ENCODE peak calls at places on chromosomes 3 and 15, in six cellular contexts. One of them, this sample, is unnamed.

GRCh38 chr15:87557871-87558270 is 698.7 kb downstream of the NTRK3 start:
- DNase-seq in psoas muscle: no peak
- DNase-seq in OCI-LY7: no peak
- DNase-seq in neuronal stem cell: no peak
- DNase-seq in thoracic aorta: no peak
- DNase-seq in right lobe of liver: no peak
- DNase-seq in this sample: no peak

GRCh38 chr3:170493712-170494182 is 75.1 kb downstream of the CLDN11 start:
- DNase-seq in psoas muscle: no peak
- DNase-seq in OCI-LY7: no peak
- DNase-seq in neuronal stem cell: no peak
- DNase-seq in thoracic aorta: no peak
- DNase-seq in right lobe of liver: peak; percentile 59
- DNase-seq in this sample: no peak

GRCh38 chr15:63392355-63393009 is 10.8 kb upstream of the CA12 start:
- DNase-seq in psoas muscle: no peak
- DNase-seq in OCI-LY7: no peak
- DNase-seq in neuronal stem cell: no peak
- DNase-seq in thoracic aorta: no peak
- DNase-seq in right lobe of liver: no peak
- DNase-seq in this sample: peak; percentile 35

GRCh38 chr3:176766862-176767261 is 430.4 kb downstream of the TBL1XR1 start:
- DNase-seq in psoas muscle: no peak
- DNase-seq in OCI-LY7: no peak
- DNase-seq in neuronal stem cell: no peak
- DNase-seq in thoracic aorta: no peak
- DNase-seq in right lobe of liver: no peak
- DNase-seq in this sample: no peak

GRCh38 chr3:20657566-20657965 is 471.6 kb upstream of the SGO1 start:
- DNase-seq in psoas muscle: no peak
- DNase-seq in OCI-LY7: no peak
- DNase-seq in neuronal stem cell: no peak
- DNase-seq in thoracic aorta: no peak
- DNase-seq in right lobe of liver: no peak
- DNase-seq in this sample: no peak

GRCh38 chr3:189685854-189686253 is 54.7 kb downstream of the TP63 start:
- DNase-seq in psoas muscle: no peak
- DNase-seq in OCI-LY7: no peak
- DNase-seq in neuronal stem cell: no peak
- DNase-seq in thoracic aorta: no peak
- DNase-seq in right lobe of liver: no peak
- DNase-seq in this sample: no peak

GRCh38 chr3:9098716-9099675 is 135.7 kb upstream of the RAD18 start:
- DNase-seq in psoas muscle: no peak
- DNase-seq in OCI-LY7: no peak
- DNase-seq in neuronal stem cell: no peak
- DNase-seq in thoracic aorta: no peak
- DNase-seq in right lobe of liver: no peak
- DNase-seq in this sample: no peak

GRCh38 chr3:127071597-127072001 is 88.7 kb downstream of the PLXNA1 start:
- DNase-seq in psoas muscle: peak; percentile 41
- DNase-seq in OCI-LY7: no peak
- DNase-seq in neuronal stem cell: no peak
- DNase-seq in thoracic aorta: no peak
- DNase-seq in right lobe of liver: peak; percentile 28
- DNase-seq in this sample: no peak

GRCh38 chr15:68676926-68677325 is 98.1 kb downstream of the CORO2B start:
- DNase-seq in psoas muscle: no peak
- DNase-seq in OCI-LY7: no peak
- DNase-seq in neuronal stem cell: no peak
- DNase-seq in thoracic aorta: no peak
- DNase-seq in right lobe of liver: no peak
- DNase-seq in this sample: no peak

GRCh38 chr3:52039846-52040245 is 16.5 kb downstream of the DUSP7 start:
- DNase-seq in psoas muscle: peak; percentile 86
- DNase-seq in OCI-LY7: no peak
- DNase-seq in neuronal stem cell: no peak
- DNase-seq in thoracic aorta: peak; percentile 52
- DNase-seq in right lobe of liver: peak; percentile 88
- DNase-seq in this sample: no peak

GRCh38 chr3:14298442-14298841 is 104.0 kb upstream of the SLC6A6 start:
- DNase-seq in psoas muscle: no peak
- DNase-seq in OCI-LY7: no peak
- DNase-seq in neuronal stem cell: no peak
- DNase-seq in thoracic aorta: no peak
- DNase-seq in right lobe of liver: no peak
- DNase-seq in this sample: no peak

GRCh38 chr15:75712668-75713337 is at the start of gene CSPG4:
- DNase-seq in psoas muscle: peak; percentile 85
- DNase-seq in OCI-LY7: no peak
- DNase-seq in neuronal stem cell: no peak
- DNase-seq in thoracic aorta: no peak
- DNase-seq in right lobe of liver: no peak
- DNase-seq in this sample: no peak

GRCh38 chr3:134327594-134327975 is 46.7 kb downstream of the AMOTL2 start:
- DNase-seq in psoas muscle: peak; percentile 67
- DNase-seq in OCI-LY7: no peak
- DNase-seq in neuronal stem cell: no peak
- DNase-seq in thoracic aorta: no peak
- DNase-seq in right lobe of liver: no peak
- DNase-seq in this sample: no peak

GRCh38 chr3:13569201-13569600 is 20.3 kb downstream of the FBLN2 start:
- DNase-seq in psoas muscle: no peak
- DNase-seq in OCI-LY7: no peak
- DNase-seq in neuronal stem cell: no peak
- DNase-seq in thoracic aorta: no peak
- DNase-seq in right lobe of liver: no peak
- DNase-seq in this sample: no peak

GRCh38 chr3:147895509-147895908 is 486.3 kb downstream of the ZIC1 start:
- DNase-seq in psoas muscle: no peak
- DNase-seq in OCI-LY7: no peak
- DNase-seq in neuronal stem cell: no peak
- DNase-seq in thoracic aorta: no peak
- DNase-seq in right lobe of liver: no peak
- DNase-seq in this sample: no peak

GRCh38 chr3:56365905-56366640 is 102.2 kb downstream of the ERC2 start:
- DNase-seq in psoas muscle: no peak
- DNase-seq in OCI-LY7: no peak
- DNase-seq in neuronal stem cell: no peak
- DNase-seq in thoracic aorta: no peak
- DNase-seq in right lobe of liver: peak; percentile 83
- DNase-seq in this sample: no peak

GRCh38 chr15:59232476-59232875 is 25.8 kb downstream of the LDHAL6B start:
- DNase-seq in psoas muscle: no peak
- DNase-seq in OCI-LY7: no peak
- DNase-seq in neuronal stem cell: no peak
- DNase-seq in thoracic aorta: no peak
- DNase-seq in right lobe of liver: no peak
- DNase-seq in this sample: no peak

GRCh38 chr3:156664285-156665178 is 9.9 kb upstream of the TIPARP start:
- DNase-seq in psoas muscle: no peak
- DNase-seq in OCI-LY7: no peak
- DNase-seq in neuronal stem cell: no peak
- DNase-seq in thoracic aorta: no peak
- DNase-seq in right lobe of liver: no peak
- DNase-seq in this sample: no peak
- H3K4me3 ChIP-seq in psoas muscle: no peak overlapping the region
- H3K4me3 ChIP-seq in OCI-LY7: no peak overlapping the region
- H3K4me3 ChIP-seq in neuronal stem cell: no peak overlapping the region
- H3K4me3 ChIP-seq in thoracic aorta: no peak overlapping the region
- H3K4me3 ChIP-seq in right lobe of liver: no peak overlapping the region
- H3K4me3 ChIP-seq in this sample: no peak overlapping the region

GRCh38 chr3:111980716-111981456 is 2.1 kb downstream of the ABHD10 start:
- DNase-seq in psoas muscle: no peak
- DNase-seq in OCI-LY7: no peak
- DNase-seq in neuronal stem cell: no peak
- DNase-seq in thoracic aorta: no peak
- DNase-seq in right lobe of liver: no peak
- DNase-seq in this sample: no peak
- H3K4me3 ChIP-seq in psoas muscle: no peak overlapping the region
- H3K4me3 ChIP-seq in OCI-LY7: peak overlapping the region; percentile 87
- H3K4me3 ChIP-seq in neuronal stem cell: peak overlapping the region; percentile 61
- H3K4me3 ChIP-seq in thoracic aorta: peak overlapping the region; percentile 95
- H3K4me3 ChIP-seq in right lobe of liver: no peak overlapping the region
- H3K4me3 ChIP-seq in this sample: no peak overlapping the region

GRCh38 chr3:64222501-64222900 is 2.8 kb downstream of the PRICKLE2 start:
- DNase-seq in psoas muscle: no peak
- DNase-seq in OCI-LY7: no peak
- DNase-seq in neuronal stem cell: no peak
- DNase-seq in thoracic aorta: no peak
- DNase-seq in right lobe of liver: no peak
- DNase-seq in this sample: no peak

GRCh38 chr3:64224826-64225606 is at the start of gene PRICKLE2:
- DNase-seq in psoas muscle: peak; percentile 87
- DNase-seq in OCI-LY7: peak; percentile 92
- DNase-seq in neuronal stem cell: peak; percentile 67
- DNase-seq in thoracic aorta: peak; percentile 75
- DNase-seq in right lobe of liver: peak; percentile 58
- DNase-seq in this sample: no peak

GRCh38 chr3:64223809-64224570 is 1.3 kb downstream of the PRICKLE2 start:
- DNase-seq in psoas muscle: no peak
- DNase-seq in OCI-LY7: peak; percentile 53
- DNase-seq in neuronal stem cell: no peak
- DNase-seq in thoracic aorta: no peak
- DNase-seq in right lobe of liver: no peak
- DNase-seq in this sample: no peak

GRCh38 chr3:64229903-64230302 is 4.6 kb upstream of the PRICKLE2 start:
- DNase-seq in psoas muscle: no peak
- DNase-seq in OCI-LY7: no peak
- DNase-seq in neuronal stem cell: no peak
- DNase-seq in thoracic aorta: no peak
- DNase-seq in right lobe of liver: no peak
- DNase-seq in this sample: no peak

DNA sequence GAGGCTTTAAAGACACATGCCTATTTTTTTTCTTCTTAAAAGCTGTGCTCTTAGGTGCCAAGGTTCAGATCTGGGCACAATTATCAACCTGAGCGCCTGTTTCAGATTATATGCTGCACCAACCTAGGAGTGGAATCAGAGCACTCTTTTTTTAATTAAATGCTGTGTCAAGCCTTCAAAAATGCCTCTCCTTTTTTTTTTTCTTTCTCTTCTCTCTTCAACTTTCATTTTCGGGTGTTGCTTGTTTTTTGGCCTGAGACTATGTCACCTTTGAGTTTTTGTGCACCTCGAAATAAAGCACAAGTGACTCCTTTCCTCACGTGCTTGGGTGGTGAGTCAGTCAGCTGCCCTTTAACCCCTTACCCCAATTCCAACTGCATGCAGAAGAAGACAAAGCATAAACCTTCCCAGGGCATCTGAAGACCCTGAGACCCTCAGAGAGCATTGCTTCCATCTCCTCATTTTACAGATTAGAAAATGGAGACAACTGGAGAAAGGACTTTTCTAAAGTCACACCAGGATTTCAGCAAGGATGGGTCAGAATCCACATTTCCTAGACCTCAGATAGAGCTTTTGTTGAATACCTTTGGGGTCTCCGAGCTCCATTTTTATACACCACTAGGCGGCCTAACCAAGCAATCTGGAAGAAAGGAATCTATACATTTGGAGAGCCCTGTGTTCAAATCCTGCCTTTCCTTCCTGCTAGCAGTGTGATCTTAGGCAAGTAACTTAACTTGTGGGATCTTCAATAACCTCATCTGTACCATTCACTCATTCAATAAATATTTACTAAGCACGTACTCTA is 631 bp upstream of the PRICKLE2 start:
- DNase-seq in psoas muscle: no peak
- DNase-seq in OCI-LY7: no peak
- DNase-seq in neuronal stem cell: no peak
- DNase-seq in thoracic aorta: no peak
- DNase-seq in right lobe of liver: no peak
- DNase-seq in this sample: no peak
- H3K4me3 ChIP-seq in psoas muscle: peak overlapping the region; percentile 53
- H3K4me3 ChIP-seq in OCI-LY7: peak overlapping the region; percentile 75
- H3K4me3 ChIP-seq in neuronal stem cell: peak overlapping the region; percentile 36
- H3K4me3 ChIP-seq in thoracic aorta: peak overlapping the region; percentile 70
- H3K4me3 ChIP-seq in right lobe of liver: no peak overlapping the region
- H3K4me3 ChIP-seq in this sample: no peak overlapping the region

GRCh38 chr15:73175382-73175781 is 123.1 kb downstream of the NEO1 start:
- DNase-seq in psoas muscle: no peak
- DNase-seq in OCI-LY7: no peak
- DNase-seq in neuronal stem cell: no peak
- DNase-seq in thoracic aorta: no peak
- DNase-seq in right lobe of liver: no peak
- DNase-seq in this sample: no peak
- H3K4me3 ChIP-seq in psoas muscle: no peak overlapping the region
- H3K4me3 ChIP-seq in OCI-LY7: no peak overlapping the region
- H3K4me3 ChIP-seq in neuronal stem cell: no peak overlapping the region
- H3K4me3 ChIP-seq in thoracic aorta: no peak overlapping the region
- H3K4me3 ChIP-seq in right lobe of liver: no peak overlapping the region
- H3K4me3 ChIP-seq in this sample: no peak overlapping the region